ENCODE peak calls at places on chromosomes 4 and X, in four cellular contexts. X, M, D and F are unnamed samples.

GRCh38 chr4:118280501-118281218 is 72.1 kb downstream of the PRSS12 start:
- DNase-seq in X (no peak), D (no peak), M (no peak), F (no peak)

GRCh38 chr4:85672116-85672515 is 197.2 kb downstream of the ARHGAP24 start:
- DNase-seq in M (no peak), X (no peak), D (no peak), F (no peak)

GRCh38 chr4:121156822-121157769 is 7.0 kb downstream of the TNIP3 start:
- DNase-seq in M (no peak), X (peak), D (no peak), F (no peak)

GRCh38 chr4:106898621-106899230 is 137.4 kb downstream of the DKK2 start:
- DNase-seq in D (no peak), M (no peak), X (no peak), F (no peak)

GRCh38 chr4:141826260-141826659 is 189.9 kb downstream of the IL15 start:
- DNase-seq in M (no peak), D (no peak), X (no peak), F (no peak)

GRCh38 chr4:24473309-24473721 is 111.0 kb downstream of the DHX15 start:
- DNase-seq in D (no peak), X (peak), M (no peak), F (no peak)

GRCh38 chrX:70025464-70025863 is 24.3 kb downstream of the AWAT2 start:
- DNase-seq in D (no peak), M (no peak), X (no peak), F (no peak)

GRCh38 chr4:101157415-101158135 is 189.8 kb downstream of the PPP3CA start:
- DNase-seq in X (no peak), M (no peak), D (no peak), F (no peak)

GRCh38 chr4:77196866-77197265 is 39.9 kb downstream of the CCNG2 start:
- DNase-seq in X (no peak), D (no peak), M (no peak), F (no peak)

GRCh38 chrX:8504451-8504850 is 39.8 kb downstream of the VCX3B start:
- DNase-seq in M (no peak), D (no peak), X (no peak), F (no peak)

GRCh38 chr4:76772498-76773106 is 125.3 kb downstream of the SOWAHB start:
- DNase-seq in D (no peak), X (no peak), M (no peak), F (no peak)

GRCh38 chrX:83501540-83501939 is 6.5 kb upstream of the POU3F4 start:
- DNase-seq in D (no peak), X (no peak), M (no peak), F (no peak)

GRCh38 chr4:37562592-37562991 is 123.6 kb downstream of the RELL1 start:
- DNase-seq in D (no peak), M (no peak), X (no peak), F (peak)

GRCh38 chr4:87108142-87108546 is 112.3 kb downstream of the KLHL8 start:
- DNase-seq in X (peak), M (no peak), D (no peak), F (no peak)

GRCh38 chr4:183074288-183074990 is 24.6 kb upstream of the WWC2 start:
- DNase-seq in X (no peak), M (no peak), D (no peak), F (no peak)

GRCh38 chr4:13567125-13567524 is 22.8 kb upstream of the NKX3-2 start:
- DNase-seq in D (no peak), X (no peak), M (no peak), F (no peak)

GRCh38 chr4:83109480-83110221 is 4.9 kb downstream of the PLAC8 start:
- DNase-seq in M (no peak), D (no peak), X (no peak), F (no peak)

GRCh38 chrX:126580877-126581276 is 28.3 kb upstream of the DCAF12L1 start:
- DNase-seq in D (no peak), X (no peak), M (no peak), F (no peak)

GRCh38 chr4:52638717-52639116 is 20.4 kb downstream of the USP46 start:
- DNase-seq in M (no peak), X (no peak), D (no peak), F (no peak)

GRCh38 chr4:52643846-52644245 is 15.3 kb downstream of the USP46 start:
- DNase-seq in X (peak), D (peak), M (no peak), F (no peak)

GRCh38 chr4:52643190-52643589 is 15.9 kb downstream of the USP46 start:
- DNase-seq in X (no peak), M (no peak), D (no peak), F (no peak)

GRCh38 chr4:52641853-52642563 is 17.1 kb downstream of the USP46 start:
- DNase-seq in X (no peak), M (no peak), D (no peak), F (no peak)

GRCh38 chr4:52640808-52641595 is 18.1 kb downstream of the USP46 start:
- DNase-seq in M (no peak), D (no peak), X (no peak), F (no peak)
- TF ChIP-seq POLR2A in M (no peak), D (no peak), X (no peak), F (no peak)

GRCh38 chrX:132489256-132490085 is 633 bp upstream of the MBNL3 start:
- DNase-seq in D (peak), X (peak), M (no peak), F (no peak)
- TF ChIP-seq POLR2A in D (no peak), X (no peak), M (no peak), F (no peak)

GRCh38 chr4:8440491-8441311 is at the start of the genes ACOX3 and TRMT44:
- DNase-seq in M (peak), X (peak), D (peak), F (peak)
- TF ChIP-seq POLR2A in M (peak), X (no peak), D (peak), F (peak)

DNA sequence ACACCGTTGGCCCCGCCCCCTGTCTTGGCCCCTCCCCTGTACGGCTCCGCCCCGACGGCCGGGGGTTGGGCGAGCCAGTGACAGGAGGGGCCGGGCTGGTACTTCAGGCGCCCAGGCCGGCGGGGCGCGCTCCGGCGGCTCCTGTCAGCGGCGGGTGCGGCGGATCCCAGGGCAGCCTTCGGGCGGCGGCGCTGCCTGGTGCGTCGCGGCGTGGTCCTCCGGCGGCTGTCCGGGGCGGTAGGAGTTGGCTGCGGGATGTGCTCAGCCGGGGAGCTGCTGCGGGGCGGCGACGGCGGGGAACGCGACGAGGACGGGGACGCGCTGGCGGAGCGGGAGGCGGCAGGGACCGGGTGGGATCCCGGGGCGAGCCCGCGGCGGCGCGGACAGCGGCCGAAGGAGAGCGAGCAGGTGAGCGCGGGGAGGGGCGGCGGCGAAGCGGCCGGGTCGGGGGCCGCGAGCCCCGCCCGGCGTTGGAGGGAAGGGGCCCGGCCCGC is at the start of gene FAM241A:
- DNase-seq in D (peak), X (peak), M (peak), F (peak)
- TF ChIP-seq POLR2A in D (peak), X (peak), M (peak), F (peak)

DNA sequence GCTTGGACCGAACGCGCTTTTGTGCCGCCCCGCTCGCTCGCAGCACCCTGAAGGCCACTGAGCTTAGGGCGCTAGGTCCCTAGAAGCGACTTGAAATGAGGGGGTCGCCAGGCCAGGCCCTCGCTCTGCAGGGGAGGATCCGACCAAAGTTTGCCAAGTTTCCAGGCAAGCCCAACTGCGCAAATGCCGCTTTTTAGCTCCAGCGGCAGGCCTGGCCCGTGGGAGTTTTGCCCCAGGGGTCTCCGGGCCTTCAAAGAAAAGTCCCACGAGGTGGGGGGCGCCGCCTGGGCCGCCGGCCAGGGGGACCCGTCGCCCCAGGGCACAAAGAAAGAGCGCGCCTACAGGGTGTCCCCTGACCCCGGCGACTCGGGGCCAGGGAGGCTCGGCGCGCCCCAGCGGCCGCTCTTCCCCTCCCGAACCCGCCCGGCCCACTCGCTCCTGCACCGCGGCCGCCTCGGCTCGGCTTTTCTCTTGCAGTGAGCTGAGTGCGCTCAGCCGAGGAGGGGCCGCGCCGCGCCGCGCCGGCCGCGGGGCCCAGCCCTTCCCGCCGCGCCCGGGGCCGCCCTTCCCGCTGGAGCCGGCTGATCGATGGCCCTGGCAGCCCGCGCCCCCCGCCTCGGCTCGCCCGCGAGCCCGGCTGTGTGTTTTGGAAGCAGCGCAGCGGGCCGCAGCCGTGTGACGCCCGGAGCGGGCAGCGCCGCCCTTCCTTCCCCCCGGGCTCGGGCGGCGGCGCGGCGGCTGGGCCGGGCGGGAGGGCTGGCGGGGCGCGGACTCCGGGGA is 788 bp upstream of the KLF3 start:
- DNase-seq in X (no peak), M (peak), D (peak), F (peak)
- TF ChIP-seq POLR2A in X (no peak), M (peak), D (peak), F (no peak)